ENCODE peak calls at places on chromosome 3, in five cellular contexts. One of them, this sample, is unnamed.
A peak's percentile ranks its signal among the peaks of the same experiment; 100 is the strongest.

GRCh38 chr3:170324962-170325361 is 32.6 kb upstream of the SKIL start:
- DNase-seq in fibroblast of lung: no peak
- DNase-seq in H9: peak; percentile 39
- DNase-seq in hepatic stellate cell: no peak
- DNase-seq in stimulated activated CD8-positive, alpha-beta memory T cell treated with anti-CD3 and anti-CD28 coated beads, Interleukin-7, amount 100 ng/mL, for 4 hours: no peak
- DNase-seq in this sample: no peak

GRCh38 chr3:72938471-72939265 is 50.8 kb downstream of the GXYLT2 start:
- DNase-seq in H9: no peak
- DNase-seq in fibroblast of lung: peak; percentile 99
- DNase-seq in hepatic stellate cell: peak; percentile 76
- DNase-seq in stimulated activated CD8-positive, alpha-beta memory T cell treated with anti-CD3 and anti-CD28 coated beads, Interleukin-7, amount 100 ng/mL, for 4 hours: no peak
- DNase-seq in this sample: peak; percentile 81

GRCh38 chr3:97131476-97131875 is 317.1 kb downstream of the EPHA6 start:
- DNase-seq in hepatic stellate cell: no peak
- DNase-seq in stimulated activated CD8-positive, alpha-beta memory T cell treated with anti-CD3 and anti-CD28 coated beads, Interleukin-7, amount 100 ng/mL, for 4 hours: no peak
- DNase-seq in fibroblast of lung: no peak
- DNase-seq in H9: no peak
- DNase-seq in this sample: no peak

GRCh38 chr3:69239063-69239462 is 116.7 kb upstream of the LMOD3 start:
- DNase-seq in H9: no peak
- DNase-seq in hepatic stellate cell: no peak
- DNase-seq in stimulated activated CD8-positive, alpha-beta memory T cell treated with anti-CD3 and anti-CD28 coated beads, Interleukin-7, amount 100 ng/mL, for 4 hours: no peak
- DNase-seq in fibroblast of lung: no peak
- DNase-seq in this sample: no peak

GRCh38 chr3:163043074-163043473 is 1546.5 kb downstream of the OTOL1 start:
- DNase-seq in H9: no peak
- DNase-seq in fibroblast of lung: peak; percentile 25
- DNase-seq in stimulated activated CD8-positive, alpha-beta memory T cell treated with anti-CD3 and anti-CD28 coated beads, Interleukin-7, amount 100 ng/mL, for 4 hours: no peak
- DNase-seq in hepatic stellate cell: no peak
- DNase-seq in this sample: no peak

GRCh38 chr3:141940204-141940776 is 63.8 kb downstream of the ATP1B3 start:
- DNase-seq in stimulated activated CD8-positive, alpha-beta memory T cell treated with anti-CD3 and anti-CD28 coated beads, Interleukin-7, amount 100 ng/mL, for 4 hours: no peak
- DNase-seq in H9: peak; percentile 47
- DNase-seq in fibroblast of lung: peak; percentile 25
- DNase-seq in hepatic stellate cell: peak; percentile 55
- DNase-seq in this sample: peak; percentile 64

GRCh38 chr3:114556832-114557231 is 263.0 kb downstream of the TIGIT start:
- DNase-seq in fibroblast of lung: no peak
- DNase-seq in H9: no peak
- DNase-seq in stimulated activated CD8-positive, alpha-beta memory T cell treated with anti-CD3 and anti-CD28 coated beads, Interleukin-7, amount 100 ng/mL, for 4 hours: no peak
- DNase-seq in hepatic stellate cell: no peak
- DNase-seq in this sample: no peak

GRCh38 chr3:13013994-13014754 is 59.1 kb downstream of the IQSEC1 start:
- DNase-seq in H9: no peak
- DNase-seq in fibroblast of lung: no peak
- DNase-seq in hepatic stellate cell: no peak
- DNase-seq in stimulated activated CD8-positive, alpha-beta memory T cell treated with anti-CD3 and anti-CD28 coated beads, Interleukin-7, amount 100 ng/mL, for 4 hours: no peak
- DNase-seq in this sample: peak; percentile 38

GRCh38 chr3:191246628-191247027 is 47.6 kb downstream of the OSTN start:
- DNase-seq in stimulated activated CD8-positive, alpha-beta memory T cell treated with anti-CD3 and anti-CD28 coated beads, Interleukin-7, amount 100 ng/mL, for 4 hours: no peak
- DNase-seq in H9: no peak
- DNase-seq in fibroblast of lung: peak; percentile 59
- DNase-seq in hepatic stellate cell: peak; percentile 46
- DNase-seq in this sample: no peak

GRCh38 chr3:12229896-12230295 is 59.0 kb upstream of the PPARG start:
- DNase-seq in fibroblast of lung: no peak
- DNase-seq in stimulated activated CD8-positive, alpha-beta memory T cell treated with anti-CD3 and anti-CD28 coated beads, Interleukin-7, amount 100 ng/mL, for 4 hours: no peak
- DNase-seq in H9: no peak
- DNase-seq in hepatic stellate cell: no peak
- DNase-seq in this sample: no peak

GRCh38 chr3:138332472-138333073 is 2.9 kb upstream of the NME9 start:
- DNase-seq in stimulated activated CD8-positive, alpha-beta memory T cell treated with anti-CD3 and anti-CD28 coated beads, Interleukin-7, amount 100 ng/mL, for 4 hours: no peak
- DNase-seq in hepatic stellate cell: peak; percentile 44
- DNase-seq in H9: no peak
- DNase-seq in fibroblast of lung: peak; percentile 66
- DNase-seq in this sample: no peak

GRCh38 chr3:29880809-29881208 is 599.9 kb downstream of the RBMS3 start:
- DNase-seq in fibroblast of lung: no peak
- DNase-seq in hepatic stellate cell: no peak
- DNase-seq in stimulated activated CD8-positive, alpha-beta memory T cell treated with anti-CD3 and anti-CD28 coated beads, Interleukin-7, amount 100 ng/mL, for 4 hours: no peak
- DNase-seq in H9: no peak
- DNase-seq in this sample: no peak

GRCh38 chr3:127137113-127137512 is 55.8 kb upstream of the PRR23E start:
- DNase-seq in stimulated activated CD8-positive, alpha-beta memory T cell treated with anti-CD3 and anti-CD28 coated beads, Interleukin-7, amount 100 ng/mL, for 4 hours: no peak
- DNase-seq in fibroblast of lung: no peak
- DNase-seq in H9: no peak
- DNase-seq in hepatic stellate cell: no peak
- DNase-seq in this sample: no peak

GRCh38 chr3:11379238-11379823 is 107.1 kb downstream of the ATG7 start:
- DNase-seq in fibroblast of lung: peak; percentile 82
- DNase-seq in hepatic stellate cell: peak; percentile 26
- DNase-seq in stimulated activated CD8-positive, alpha-beta memory T cell treated with anti-CD3 and anti-CD28 coated beads, Interleukin-7, amount 100 ng/mL, for 4 hours: no peak
- DNase-seq in H9: no peak
- DNase-seq in this sample: no peak

GRCh38 chr3:151003024-151003771 is 30.7 kb upstream of the CLRN1 start:
- DNase-seq in H9: no peak
- DNase-seq in stimulated activated CD8-positive, alpha-beta memory T cell treated with anti-CD3 and anti-CD28 coated beads, Interleukin-7, amount 100 ng/mL, for 4 hours: no peak
- DNase-seq in fibroblast of lung: peak; percentile 19
- DNase-seq in hepatic stellate cell: no peak
- DNase-seq in this sample: no peak

GRCh38 chr3:110198717-110199587 is 861.6 kb upstream of the DPPA4 start:
- DNase-seq in hepatic stellate cell: no peak
- DNase-seq in stimulated activated CD8-positive, alpha-beta memory T cell treated with anti-CD3 and anti-CD28 coated beads, Interleukin-7, amount 100 ng/mL, for 4 hours: no peak
- DNase-seq in fibroblast of lung: no peak
- DNase-seq in H9: no peak
- DNase-seq in this sample: peak; percentile 16

GRCh38 chr3:167051421-167051820 is 328.7 kb downstream of the ZBBX start:
- DNase-seq in fibroblast of lung: no peak
- DNase-seq in hepatic stellate cell: no peak
- DNase-seq in stimulated activated CD8-positive, alpha-beta memory T cell treated with anti-CD3 and anti-CD28 coated beads, Interleukin-7, amount 100 ng/mL, for 4 hours: no peak
- DNase-seq in H9: peak; percentile 40
- DNase-seq in this sample: no peak

GRCh38 chr3:90056633-90057032 is 949.2 kb downstream of the EPHA3 start:
- DNase-seq in hepatic stellate cell: no peak
- DNase-seq in stimulated activated CD8-positive, alpha-beta memory T cell treated with anti-CD3 and anti-CD28 coated beads, Interleukin-7, amount 100 ng/mL, for 4 hours: no peak
- DNase-seq in fibroblast of lung: no peak
- DNase-seq in H9: no peak
- DNase-seq in this sample: no peak

GRCh38 chr3:173529062-173529711 is 131.6 kb downstream of the NLGN1 start:
- DNase-seq in stimulated activated CD8-positive, alpha-beta memory T cell treated with anti-CD3 and anti-CD28 coated beads, Interleukin-7, amount 100 ng/mL, for 4 hours: no peak
- DNase-seq in fibroblast of lung: peak; percentile 5
- DNase-seq in H9: peak; percentile 69
- DNase-seq in hepatic stellate cell: no peak
- DNase-seq in this sample: no peak

GRCh38 chr3:39329493-39329892 is at the start of gene CCR8:
- DNase-seq in hepatic stellate cell: no peak
- DNase-seq in H9: no peak
- DNase-seq in stimulated activated CD8-positive, alpha-beta memory T cell treated with anti-CD3 and anti-CD28 coated beads, Interleukin-7, amount 100 ng/mL, for 4 hours: no peak
- DNase-seq in fibroblast of lung: no peak
- DNase-seq in this sample: no peak

GRCh38 chr3:123422457-123422856 is 26.4 kb downstream of the ADCY5 start:
- DNase-seq in stimulated activated CD8-positive, alpha-beta memory T cell treated with anti-CD3 and anti-CD28 coated beads, Interleukin-7, amount 100 ng/mL, for 4 hours: no peak
- DNase-seq in fibroblast of lung: no peak
- DNase-seq in hepatic stellate cell: no peak
- DNase-seq in H9: peak; percentile 50
- DNase-seq in this sample: no peak

GRCh38 chr3:54122046-54122801 is at the start of gene CACNA2D3:
- DNase-seq in fibroblast of lung: no peak
- DNase-seq in stimulated activated CD8-positive, alpha-beta memory T cell treated with anti-CD3 and anti-CD28 coated beads, Interleukin-7, amount 100 ng/mL, for 4 hours: no peak
- DNase-seq in H9: peak; percentile 54
- DNase-seq in hepatic stellate cell: no peak
- DNase-seq in this sample: no peak

GRCh38 chr3:133578548-133579191 is 5.2 kb downstream of the CDV3 start:
- DNase-seq in H9: no peak
- DNase-seq in stimulated activated CD8-positive, alpha-beta memory T cell treated with anti-CD3 and anti-CD28 coated beads, Interleukin-7, amount 100 ng/mL, for 4 hours: no peak
- DNase-seq in hepatic stellate cell: peak; percentile 48
- DNase-seq in fibroblast of lung: peak; percentile 67
- DNase-seq in this sample: no peak

GRCh38 chr3:102265720-102266119 is 169.1 kb upstream of the ZPLD1 start:
- DNase-seq in hepatic stellate cell: no peak
- DNase-seq in fibroblast of lung: no peak
- DNase-seq in stimulated activated CD8-positive, alpha-beta memory T cell treated with anti-CD3 and anti-CD28 coated beads, Interleukin-7, amount 100 ng/mL, for 4 hours: no peak
- DNase-seq in H9: no peak
- DNase-seq in this sample: no peak

GRCh38 chr3:131840151-131840797 is 194.5 kb downstream of the CPNE4 start:
- DNase-seq in hepatic stellate cell: no peak
- DNase-seq in fibroblast of lung: peak; percentile 13
- DNase-seq in stimulated activated CD8-positive, alpha-beta memory T cell treated with anti-CD3 and anti-CD28 coated beads, Interleukin-7, amount 100 ng/mL, for 4 hours: no peak
- DNase-seq in H9: no peak
- DNase-seq in this sample: no peak

GRCh38 chr3:27138005-27138404 is 231.2 kb downstream of the NEK10 start:
- DNase-seq in hepatic stellate cell: no peak
- DNase-seq in H9: peak; percentile 32
- DNase-seq in fibroblast of lung: no peak
- DNase-seq in stimulated activated CD8-positive, alpha-beta memory T cell treated with anti-CD3 and anti-CD28 coated beads, Interleukin-7, amount 100 ng/mL, for 4 hours: no peak
- DNase-seq in this sample: no peak

GRCh38 chr3:24829011-24829581 is 334.4 kb upstream of the THRB start:
- DNase-seq in hepatic stellate cell: peak; percentile 3
- DNase-seq in stimulated activated CD8-positive, alpha-beta memory T cell treated with anti-CD3 and anti-CD28 coated beads, Interleukin-7, amount 100 ng/mL, for 4 hours: peak; percentile 0
- DNase-seq in H9: peak; percentile 66
- DNase-seq in fibroblast of lung: no peak
- DNase-seq in this sample: peak; percentile 77

GRCh38 chr3:142574665-142575064 is 3.9 kb downstream of the ATR start:
- DNase-seq in stimulated activated CD8-positive, alpha-beta memory T cell treated with anti-CD3 and anti-CD28 coated beads, Interleukin-7, amount 100 ng/mL, for 4 hours: no peak
- DNase-seq in fibroblast of lung: no peak
- DNase-seq in hepatic stellate cell: no peak
- DNase-seq in H9: no peak
- DNase-seq in this sample: no peak

GRCh38 chr3:152295834-152296233 is 27.1 kb downstream of the MBNL1 start:
- DNase-seq in hepatic stellate cell: no peak
- DNase-seq in H9: no peak
- DNase-seq in stimulated activated CD8-positive, alpha-beta memory T cell treated with anti-CD3 and anti-CD28 coated beads, Interleukin-7, amount 100 ng/mL, for 4 hours: no peak
- DNase-seq in fibroblast of lung: no peak
- DNase-seq in this sample: no peak

GRCh38 chr3:48656061-48656840 is 6.4 kb downstream of the CELSR3 start:
- DNase-seq in H9: peak; percentile 94
- DNase-seq in stimulated activated CD8-positive, alpha-beta memory T cell treated with anti-CD3 and anti-CD28 coated beads, Interleukin-7, amount 100 ng/mL, for 4 hours: peak; percentile 86
- DNase-seq in hepatic stellate cell: peak; percentile 93
- DNase-seq in fibroblast of lung: peak; percentile 70
- DNase-seq in this sample: peak; percentile 92

GRCh38 chr3:106635271-106635670 is 742.0 kb upstream of the CCDC54 start:
- DNase-seq in fibroblast of lung: peak; percentile 69
- DNase-seq in hepatic stellate cell: peak; percentile 13
- DNase-seq in H9: no peak
- DNase-seq in stimulated activated CD8-positive, alpha-beta memory T cell treated with anti-CD3 and anti-CD28 coated beads, Interleukin-7, amount 100 ng/mL, for 4 hours: no peak
- DNase-seq in this sample: no peak

GRCh38 chr3:11575964-11576363 is 67.8 kb downstream of the VGLL4 start:
- DNase-seq in hepatic stellate cell: no peak
- DNase-seq in stimulated activated CD8-positive, alpha-beta memory T cell treated with anti-CD3 and anti-CD28 coated beads, Interleukin-7, amount 100 ng/mL, for 4 hours: no peak
- DNase-seq in H9: no peak
- DNase-seq in fibroblast of lung: no peak
- DNase-seq in this sample: no peak

GRCh38 chr3:4060064-4060463 is 243.1 kb upstream of the SETMAR start:
- DNase-seq in hepatic stellate cell: no peak
- DNase-seq in stimulated activated CD8-positive, alpha-beta memory T cell treated with anti-CD3 and anti-CD28 coated beads, Interleukin-7, amount 100 ng/mL, for 4 hours: no peak
- DNase-seq in H9: no peak
- DNase-seq in fibroblast of lung: no peak
- DNase-seq in this sample: no peak

GRCh38 chr3:124859025-124859424 is 28.1 kb downstream of the ITGB5 start:
- DNase-seq in fibroblast of lung: peak; percentile 45
- DNase-seq in stimulated activated CD8-positive, alpha-beta memory T cell treated with anti-CD3 and anti-CD28 coated beads, Interleukin-7, amount 100 ng/mL, for 4 hours: no peak
- DNase-seq in H9: no peak
- DNase-seq in hepatic stellate cell: peak; percentile 42
- DNase-seq in this sample: no peak

GRCh38 chr3:104575631-104576030 is 791.1 kb upstream of the ALCAM start:
- DNase-seq in stimulated activated CD8-positive, alpha-beta memory T cell treated with anti-CD3 and anti-CD28 coated beads, Interleukin-7, amount 100 ng/mL, for 4 hours: no peak
- DNase-seq in H9: no peak
- DNase-seq in fibroblast of lung: no peak
- DNase-seq in hepatic stellate cell: no peak
- DNase-seq in this sample: no peak

GRCh38 chr3:25603703-25604102 is 61.0 kb downstream of the TOP2B start:
- DNase-seq in H9: no peak
- DNase-seq in hepatic stellate cell: no peak
- DNase-seq in fibroblast of lung: peak; percentile 28
- DNase-seq in stimulated activated CD8-positive, alpha-beta memory T cell treated with anti-CD3 and anti-CD28 coated beads, Interleukin-7, amount 100 ng/mL, for 4 hours: no peak
- DNase-seq in this sample: no peak

This sample was measured in posterior vena cava.